ENCODE peak calls at places on chromosomes 11 and 22, in four cellular contexts. K is SK-N-SH, A is K562, N is HepG2. R is an unnamed sample.

GRCh38 chr11:75757651-75758050 is 10.9 kb upstream of the DGAT2 start:
- DNase-seq in K (no peak), A (no peak), N (no peak), R (no peak)

GRCh38 chr11:26247340-26247739 is 84.6 kb upstream of the ANO3 start:
- DNase-seq in K (peak; percentile 45), A (no peak), N (no peak), R (no peak)

GRCh38 chr22:23715811-23716355 is 25.1 kb downstream of the RGL4 start:
- DNase-seq in K (no peak), A (peak; percentile 21), N (no peak), R (no peak)

GRCh38 chr11:78795862-78796261 is 221.2 kb upstream of the NARS2 start:
- DNase-seq in K (no peak), A (no peak), N (no peak), R (no peak)

GRCh38 chr11:114209904-114210303 is 86.3 kb upstream of the NNMT start:
- DNase-seq in K (no peak), A (no peak), N (peak; percentile 68), R (no peak)

GRCh38 chr11:18668131-18668530 is 30.4 kb upstream of the TMEM86A start:
- DNase-seq in K (no peak), A (no peak), N (no peak), R (no peak)

GRCh38 chr11:110805764-110806163 is 93.5 kb upstream of the ARHGAP20 start:
- DNase-seq in K (no peak), A (no peak), N (no peak), R (no peak)

GRCh38 chr11:115539844-115540243 is 35.6 kb upstream of the CADM1 start:
- DNase-seq in K (no peak), A (no peak), N (no peak), R (no peak)

GRCh38 chr11:122069946-122070345 is 46.1 kb downstream of the BLID start:
- DNase-seq in K (peak; percentile 65), A (no peak), N (peak; percentile 7), R (no peak)

GRCh38 chr11:59463176-59463575 is 6.4 kb downstream of the OR4D6 start:
- DNase-seq in K (no peak), A (no peak), N (no peak), R (no peak)

GRCh38 chr22:25930710-25931353 is 188.8 kb downstream of the MYO18B start:
- DNase-seq in K (no peak), A (no peak), N (no peak), R (no peak)

GRCh38 chr11:42524534-42525227 is 787.1 kb upstream of the API5 start:
- DNase-seq in K (peak; percentile 50), A (peak; percentile 39), N (peak; percentile 41), R (no peak)

GRCh38 chr11:68505596-68505995 is 45.0 kb downstream of the PPP6R3 start:
- DNase-seq in K (no peak), A (no peak), N (no peak), R (no peak)

GRCh38 chr11:5291207-5291838 is 10.4 kb downstream of the OR51B4 start:
- DNase-seq in K (peak; percentile 9), A (peak; percentile 88), N (peak; percentile 7), R (peak; percentile 35)

GRCh38 chr22:30940655-30941362 is 27.8 kb downstream of the MORC2 start:
- DNase-seq in K (no peak), A (no peak), N (no peak), R (no peak)

GRCh38 chr11:79074547-79074946 is 366.3 kb downstream of the TENM4 start:
- DNase-seq in K (no peak), A (no peak), N (no peak), R (no peak)

GRCh38 chr11:27735281-27735680 is 35.0 kb upstream of the BDNF start:
- DNase-seq in K (no peak), A (no peak), N (no peak), R (no peak)

GRCh38 chr11:111814567-111814966 is 48.4 kb upstream of the PPP2R1B start:
- DNase-seq in K (no peak), A (no peak), N (no peak), R (no peak)

GRCh38 chr11:68750197-68750987 is 928 bp downstream of the TESMIN start:
- DNase-seq in K (no peak), A (no peak), N (no peak), R (no peak)

GRCh38 chr11:113249491-113249763 is 65.0 kb upstream of the TTC12 start:
- DNase-seq in K (no peak), A (peak; percentile 15), N (no peak), R (no peak)

GRCh38 chr11:104390696-104391095 is 226.7 kb upstream of the PDGFD start:
- DNase-seq in K (no peak), A (no peak), N (no peak), R (no peak)

GRCh38 chr22:37355174-37355573 is 72.1 kb downstream of the ELFN2 start:
- DNase-seq in K (no peak), A (no peak), N (no peak), R (no peak)

GRCh38 chr11:20337526-20338154 is 25.9 kb upstream of the HTATIP2 start:
- DNase-seq in K (peak; percentile 74), A (peak; percentile 46), N (peak; percentile 18), R (peak; percentile 27)

GRCh38 chr11:118522571-118523072 is 4.7 kb upstream of the TTC36 start:
- DNase-seq in K (peak; percentile 52), A (peak; percentile 42), N (peak; percentile 35), R (no peak)

GRCh38 chr22:24807284-24807950 is 1.4 kb downstream of the SGSM1 start:
- DNase-seq in K (peak; percentile 63), A (no peak), N (no peak), R (no peak)

GRCh38 chr11:118068945-118069612 is 7.8 kb upstream of the TMPRSS4 start:
- DNase-seq in K (no peak), A (no peak), N (no peak), R (no peak)

GRCh38 chr22:37186997-37187522 is 987 bp downstream of the C1QTNF6 start:
- DNase-seq in K (no peak), A (no peak), N (no peak), R (no peak)

GRCh38 chr11:129814244-129814992 is 1.2 kb upstream of the TMEM45B start:
- DNase-seq in K (peak; percentile 30), A (peak; percentile 65), N (no peak), R (no peak)

GRCh38 chr22:31160328-31160978 is 471 bp downstream of the RNF185 start:
- DNase-seq in K (no peak), A (peak; percentile 16), N (no peak), R (no peak)

GRCh38 chr11:65722261-65722660 is 1.7 kb upstream of the RNASEH2C start:
- DNase-seq in K (no peak), A (no peak), N (no peak), R (no peak)

GRCh38 chr11:57342702-57343101 is 4.5 kb downstream of the P2RX3 start:
- DNase-seq in K (no peak), A (no peak), N (no peak), R (no peak)

GRCh38 chr11:57343825-57344224 is 5.7 kb downstream of the P2RX3 start:
- DNase-seq in K (no peak), A (no peak), N (no peak), R (no peak)

GRCh38 chr11:57345555-57346151 is 7.5 kb downstream of the P2RX3 start:
- DNase-seq in K (peak; percentile 86), A (peak; percentile 87), N (peak; percentile 64), R (peak; percentile 76)

GRCh38 chr11:57347336-57347735 is 9.2 kb downstream of the P2RX3 start:
- DNase-seq in K (no peak), A (no peak), N (no peak), R (no peak)

DNA sequence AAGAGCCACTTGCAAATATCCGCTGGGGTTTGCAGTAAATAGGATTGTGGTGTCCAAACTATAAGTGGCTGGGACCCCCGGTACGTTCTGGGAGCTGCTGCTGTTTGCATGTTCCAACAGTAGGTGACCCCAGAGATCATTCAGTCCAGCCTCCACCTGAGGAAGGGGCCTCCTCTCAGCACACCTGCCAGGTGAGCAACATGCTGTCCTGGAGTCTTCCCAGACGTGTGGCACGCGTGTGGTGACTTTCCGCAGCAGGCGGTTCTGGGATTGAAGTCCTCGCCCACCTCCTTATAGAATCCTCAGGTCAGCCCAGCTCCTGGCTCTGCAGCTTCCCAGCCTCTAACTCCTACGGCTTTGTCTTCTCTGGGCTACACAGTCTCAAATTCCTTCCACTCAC is 6.7 kb downstream of the P2RX3 start:
- DNase-seq in K (no peak), A (no peak), N (no peak), R (no peak)
- H2AFZ ChIP-seq in K (peak overlapping the region; percentile 73), A (peak overlapping the region; percentile 92), N (peak overlapping the region; percentile 92), R (peak overlapping the region; percentile 83)

GRCh38 chr11:34825315-34825669 is 90.9 kb downstream of the APIP start:
- DNase-seq in K (no peak), A (no peak), N (no peak), R (peak; percentile 23)
- TF ChIP-seq ELF1 in K (no peak), A (no peak), N (no peak), R (no peak)

GRCh38 chr11:64419818-64420485 is 61.0 kb downstream of the RPS6KA4 start:
- DNase-seq in K (no peak), A (no peak), N (no peak), R (no peak)
- H2AFZ ChIP-seq in K (no peak overlapping the region), A (no peak overlapping the region), N (no peak overlapping the region), R (no peak overlapping the region)

GRCh38 chr11:35286156-35286555 is 133.2 kb downstream of the SLC1A2 start:
- DNase-seq in K (no peak), A (no peak), N (no peak), R (no peak)

GRCh38 chr11:35289821-35290220 is 129.5 kb downstream of the SLC1A2 start:
- DNase-seq in K (no peak), A (no peak), N (no peak), R (no peak)

GRCh38 chr11:35287491-35287890 is 131.9 kb downstream of the SLC1A2 start:
- DNase-seq in K (no peak), A (no peak), N (no peak), R (no peak)

GRCh38 chr11:35288817-35289541 is 130.4 kb downstream of the SLC1A2 start:
- DNase-seq in K (no peak), A (no peak), N (no peak), R (no peak)

GRCh38 chr11:35288311-35288710 is 131.0 kb downstream of the SLC1A2 start:
- DNase-seq in K (no peak), A (no peak), N (no peak), R (no peak)
- TF ChIP-seq ELF1 in K (no peak), A (no peak), N (no peak), R (no peak)

GRCh38 chr11:133082851-133083488 is 449.3 kb downstream of the OPCML start:
- DNase-seq in K (peak; percentile 95), A (peak; percentile 31), N (peak; percentile 12), R (no peak)
- H2AFZ ChIP-seq in K (no peak overlapping the region), A (no peak overlapping the region), N (no peak overlapping the region), R (no peak overlapping the region)

DNA sequence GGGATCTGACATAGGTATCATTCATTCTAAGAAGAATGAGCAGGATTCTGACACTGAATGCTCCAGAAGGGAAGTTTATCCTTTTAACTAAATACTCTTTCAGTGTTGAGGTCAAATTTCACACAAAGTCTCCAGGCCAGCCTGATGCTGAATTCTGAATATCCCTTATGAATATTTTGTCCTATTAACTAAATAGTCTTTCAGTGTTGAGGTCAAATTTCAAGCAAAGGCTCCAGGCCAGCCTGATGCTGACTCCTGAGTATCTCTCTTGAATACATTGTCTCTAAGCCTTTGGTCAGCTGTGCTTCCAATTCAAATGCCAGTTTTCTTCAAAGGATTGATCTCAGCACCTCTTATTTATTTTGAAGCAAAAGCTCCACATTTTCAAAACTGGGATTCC is 676.8 kb downstream of the NTM start:
- DNase-seq in K (no peak), A (no peak), N (no peak), R (no peak)
- TF ChIP-seq ELF1 in K (no peak), A (no peak), N (no peak), R (no peak)

R was measured in HCT116.